ENCODE peak calls at places on chromosomes 4 and X, in five cellular contexts. One of them, this sample, is unnamed.

GRCh38 chrX:2684256-2684655 is 6.8 kb upstream of the CD99 start:
- DNase-seq in heart right ventricle: no peak
- DNase-seq in amygdala: no peak
- DNase-seq in psoas muscle: no peak
- DNase-seq in NCI-H460: no peak
- DNase-seq in this sample: no peak

GRCh38 chr4:28755081-28755480 is 1894.4 kb downstream of the STIM2 start:
- DNase-seq in heart right ventricle: no peak
- DNase-seq in NCI-H460: no peak
- DNase-seq in psoas muscle: no peak
- DNase-seq in amygdala: no peak
- DNase-seq in this sample: no peak

GRCh38 chrX:135713795-135714194 is 356 bp downstream of the CT45A1 start:
- DNase-seq in heart right ventricle: no peak
- DNase-seq in psoas muscle: no peak
- DNase-seq in amygdala: no peak
- DNase-seq in NCI-H460: no peak
- DNase-seq in this sample: no peak

GRCh38 chr4:113449407-113449974 is 312.0 kb downstream of the CAMK2D start:
- DNase-seq in NCI-H460: no peak
- DNase-seq in heart right ventricle: no peak
- DNase-seq in amygdala: no peak
- DNase-seq in psoas muscle: no peak
- DNase-seq in this sample: no peak

GRCh38 chr4:10285028-10285427 is 168.4 kb upstream of the WDR1 start:
- DNase-seq in psoas muscle: no peak
- DNase-seq in heart right ventricle: no peak
- DNase-seq in NCI-H460: no peak
- DNase-seq in amygdala: no peak
- DNase-seq in this sample: no peak

GRCh38 chrX:45379186-45379585 is 178.5 kb upstream of the DIPK2B start:
- DNase-seq in heart right ventricle: no peak
- DNase-seq in amygdala: no peak
- DNase-seq in NCI-H460: no peak
- DNase-seq in psoas muscle: no peak
- DNase-seq in this sample: no peak

GRCh38 chrX:139203681-139204575 is 326.6 kb upstream of the F9 start:
- DNase-seq in psoas muscle: peak; percentile 21
- DNase-seq in amygdala: no peak
- DNase-seq in NCI-H460: no peak
- DNase-seq in heart right ventricle: no peak
- DNase-seq in this sample: peak; percentile 19

GRCh38 chr4:7956306-7957112 is 16.8 kb upstream of the AFAP1 start:
- DNase-seq in amygdala: no peak
- DNase-seq in NCI-H460: no peak
- DNase-seq in heart right ventricle: no peak
- DNase-seq in psoas muscle: no peak
- DNase-seq in this sample: peak; percentile 78

GRCh38 chr4:182724414-182724813 is 192.8 kb downstream of the DCTD start:
- DNase-seq in amygdala: no peak
- DNase-seq in heart right ventricle: no peak
- DNase-seq in psoas muscle: no peak
- DNase-seq in NCI-H460: no peak
- DNase-seq in this sample: no peak

GRCh38 chr4:157222764-157223145 is 2.2 kb downstream of the GRIA2 start:
- DNase-seq in heart right ventricle: no peak
- DNase-seq in NCI-H460: no peak
- DNase-seq in amygdala: no peak
- DNase-seq in psoas muscle: no peak
- DNase-seq in this sample: no peak

GRCh38 chr4:152340818-152341217 is 195.1 kb downstream of the FBXW7 start:
- DNase-seq in amygdala: no peak
- DNase-seq in psoas muscle: no peak
- DNase-seq in heart right ventricle: no peak
- DNase-seq in NCI-H460: no peak
- DNase-seq in this sample: no peak

GRCh38 chrX:106752101-106752678 is 25.7 kb downstream of the RNF128 start:
- DNase-seq in amygdala: no peak
- DNase-seq in heart right ventricle: no peak
- DNase-seq in NCI-H460: no peak
- DNase-seq in psoas muscle: no peak
- DNase-seq in this sample: no peak

GRCh38 chr4:165175879-165176278 is 31.5 kb upstream of the KLHL2 start:
- DNase-seq in heart right ventricle: no peak
- DNase-seq in psoas muscle: peak; percentile 33
- DNase-seq in amygdala: no peak
- DNase-seq in NCI-H460: peak; percentile 0
- DNase-seq in this sample: no peak

GRCh38 chrX:137479394-137479793 is 86.5 kb upstream of the ZIC3 start:
- DNase-seq in psoas muscle: no peak
- DNase-seq in heart right ventricle: no peak
- DNase-seq in amygdala: no peak
- DNase-seq in NCI-H460: no peak
- DNase-seq in this sample: no peak

GRCh38 chr4:165580379-165580905 is 201.6 kb downstream of the CPE start:
- DNase-seq in psoas muscle: no peak
- DNase-seq in amygdala: no peak
- DNase-seq in heart right ventricle: peak; percentile 10
- DNase-seq in NCI-H460: no peak
- DNase-seq in this sample: peak; percentile 26

GRCh38 chr4:38055566-38055965 is 95.4 kb downstream of the PTTG2 start:
- DNase-seq in psoas muscle: no peak
- DNase-seq in amygdala: no peak
- DNase-seq in heart right ventricle: no peak
- DNase-seq in NCI-H460: no peak
- DNase-seq in this sample: no peak

GRCh38 chr4:149723065-149723464 is 92.6 kb downstream of the IQCM start:
- DNase-seq in heart right ventricle: no peak
- DNase-seq in psoas muscle: no peak
- DNase-seq in NCI-H460: no peak
- DNase-seq in amygdala: no peak
- DNase-seq in this sample: no peak

GRCh38 chr4:11455201-11455835 is 26.6 kb upstream of the HS3ST1 start:
- DNase-seq in psoas muscle: no peak
- DNase-seq in amygdala: no peak
- DNase-seq in NCI-H460: no peak
- DNase-seq in heart right ventricle: no peak
- DNase-seq in this sample: no peak